ENCODE peak calls at places on chromosomes 6 and 20, in four cellular contexts. G is keratinocyte, R is fibroblast of mammary gland, Z is MM.1S. S is an unnamed sample.

GRCh38 chr6:63795006-63795405 is 159.4 kb downstream of the PHF3 start:
- DNase-seq in Z (no peak), R (peak), G (no peak), S (no peak)

GRCh38 chr20:49471397-49471796 is 11.1 kb downstream of the KCNB1 start:
- DNase-seq in G (no peak), Z (no peak), R (no peak), S (no peak)

GRCh38 chr6:147438758-147439528 is 69.5 kb upstream of the SAMD5 start:
- DNase-seq in R (no peak), G (no peak), Z (no peak), S (peak)

GRCh38 chr6:144377586-144377985 is 92.5 kb downstream of the UTRN start:
- DNase-seq in R (peak), Z (no peak), G (no peak), S (no peak)

GRCh38 chr20:35252037-35252461 is 25.6 kb downstream of the MMP24 start:
- DNase-seq in R (no peak), G (no peak), Z (peak), S (peak)

GRCh38 chr6:12013368-12013617 is 1.2 kb downstream of the HIVEP1 start:
- DNase-seq in R (peak), Z (no peak), G (no peak), S (no peak)

GRCh38 chr20:57941121-57941522 is 231.3 kb upstream of the PMEPA1 start:
- DNase-seq in R (no peak), G (no peak), Z (no peak), S (no peak)

GRCh38 chr20:61169870-61170269 is 82.2 kb upstream of the CDH4 start:
- DNase-seq in R (no peak), Z (no peak), G (no peak), S (no peak)

GRCh38 chr6:34159844-34160243 is 14.0 kb upstream of the GRM4 start:
- DNase-seq in G (no peak), R (no peak), Z (no peak), S (no peak)

GRCh38 chr6:158775832-158776231 is 43.3 kb downstream of the EZR start:
- DNase-seq in R (no peak), Z (no peak), G (no peak), S (no peak)

GRCh38 chr6:52146851-52147445 is 39.2 kb upstream of the IL17A start:
- DNase-seq in R (no peak), Z (no peak), G (no peak), S (no peak)

GRCh38 chr6:10411915-10412164 is 3.0 kb downstream of the TFAP2A start:
- DNase-seq in R (peak), G (no peak), Z (no peak), S (no peak)

GRCh38 chr6:53906103-53906502 is 111.3 kb downstream of the LRRC1 start:
- DNase-seq in Z (no peak), G (no peak), R (no peak), S (no peak)

GRCh38 chr20:13113731-13114130 is 105.0 kb downstream of the SPTLC3 start:
- DNase-seq in G (no peak), R (no peak), Z (no peak), S (no peak)

GRCh38 chr6:17054647-17055046 is 47.2 kb upstream of the STMND1 start:
- DNase-seq in R (no peak), G (peak), Z (no peak), S (no peak)

DNA sequence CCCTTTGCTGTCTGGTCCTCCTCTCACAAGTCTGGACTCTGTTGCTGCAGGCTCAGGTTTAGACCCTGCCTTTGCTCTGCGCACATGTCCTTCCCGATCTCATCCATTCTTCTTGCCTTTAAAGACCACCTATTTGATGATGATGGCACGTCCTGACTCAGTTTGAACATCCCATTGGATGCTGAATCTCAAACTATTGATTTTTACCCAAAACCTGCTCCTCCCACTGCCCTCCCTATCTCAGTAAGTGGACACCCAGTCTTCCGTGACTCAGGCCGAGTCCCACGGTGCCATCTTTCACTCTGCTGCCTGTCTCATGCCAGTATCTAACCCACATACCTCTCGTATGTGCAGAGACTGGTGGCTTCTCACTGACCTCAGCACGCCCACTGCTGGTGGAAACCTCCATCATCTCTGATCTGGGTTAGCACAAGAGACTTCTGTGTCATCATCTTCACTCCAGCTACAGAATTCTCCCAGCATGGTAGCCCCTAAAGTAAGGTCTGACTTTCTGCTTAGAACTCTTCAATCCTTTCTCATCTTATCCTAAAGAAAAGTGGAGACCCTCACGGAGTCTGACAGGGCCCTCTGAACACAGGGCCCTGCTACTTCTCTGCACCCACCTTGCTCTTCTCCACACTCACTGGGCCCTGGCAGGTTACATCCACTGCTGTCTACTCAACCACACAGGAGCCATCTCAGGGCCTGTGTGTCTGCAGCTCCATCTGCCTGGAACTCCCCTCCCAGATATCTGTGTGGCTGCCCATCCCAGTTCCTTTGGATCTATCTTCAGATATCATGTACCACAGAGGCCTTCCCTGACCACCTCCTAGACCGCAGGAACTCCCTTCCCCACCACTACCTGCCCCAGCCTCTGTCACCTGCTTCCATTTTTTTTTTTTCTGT is 387.1 kb upstream of the AGPAT4 start:
- DNase-seq in R (peak), Z (no peak), G (no peak), S (peak)
- TF ChIP-seq CTCF in R (peak), Z (no peak), G (no peak), S (peak)

DNA sequence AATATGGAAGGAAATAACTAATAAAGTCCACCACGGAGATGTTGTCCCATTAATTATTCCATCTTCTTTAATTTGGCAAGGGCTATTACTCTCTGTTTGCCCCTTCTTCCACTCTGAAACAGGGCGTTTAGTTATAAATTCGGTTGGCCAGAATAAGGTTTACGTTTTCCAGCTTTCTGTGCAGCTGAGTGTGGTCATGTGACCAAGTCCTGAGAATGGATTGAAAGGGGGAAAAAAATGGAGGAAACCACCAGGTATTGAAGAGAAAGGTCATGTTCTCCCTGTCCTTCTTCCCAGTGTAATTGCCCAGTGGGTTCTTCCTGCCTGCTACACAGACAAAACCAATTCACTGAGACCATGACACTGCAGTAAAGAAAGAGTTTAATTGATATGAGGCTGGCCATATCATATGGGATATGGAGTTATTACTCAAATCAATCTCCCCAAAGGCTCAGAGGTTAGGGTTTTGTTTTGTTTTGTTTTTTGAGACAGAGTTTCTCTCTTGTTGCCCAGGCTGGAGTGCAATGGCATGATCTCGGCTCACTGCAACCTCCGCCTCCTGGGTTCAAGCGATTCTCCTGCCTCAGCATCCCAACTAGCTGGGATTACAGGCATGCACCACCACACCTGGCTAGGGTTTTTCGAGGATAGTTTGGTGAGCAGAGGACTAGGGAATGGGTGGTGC is 14.3 kb upstream of the TBC1D22B start:
- DNase-seq in Z (no peak), G (no peak), R (no peak), S (no peak)
- H3K4me3 ChIP-seq in Z (no peak), G (peak), R (no peak), S (no peak)

DNA sequence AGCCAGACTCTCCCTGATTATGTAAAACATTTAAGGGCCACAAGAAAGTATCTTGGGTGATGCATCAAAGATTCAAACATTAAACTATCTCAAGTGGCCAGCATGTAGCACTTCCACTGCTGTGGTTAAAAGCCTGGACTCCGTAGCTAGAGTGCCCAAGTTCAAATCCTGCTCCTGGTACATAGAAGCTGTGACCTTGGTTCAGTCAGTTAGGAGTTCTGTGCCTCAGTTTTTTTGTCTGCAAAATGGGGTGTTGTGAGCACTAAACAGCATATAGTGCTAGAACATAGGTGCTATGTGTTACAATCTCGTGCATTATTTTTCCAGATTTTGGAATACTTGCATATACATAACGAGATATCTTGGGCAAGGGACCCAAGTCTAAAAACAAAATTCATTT is 68.7 kb downstream of the PSMG4 start:
- DNase-seq in G (no peak), Z (no peak), R (no peak), S (no peak)
- TF ChIP-seq CTCF in G (no peak), Z (no peak), R (no peak), S (no peak)

GRCh38 chr20:3082306-3082951 is 2.1 kb downstream of the AVP start:
- DNase-seq in Z (no peak), R (no peak), G (no peak), S (no peak)
- H3K4me3 ChIP-seq in Z (no peak), R (no peak), G (no peak), S (no peak)

GRCh38 chr20:47440857-47441773 is 60.6 kb upstream of the NCOA3 start:
- DNase-seq in R (peak), G (no peak), Z (no peak), S (no peak)
- TF ChIP-seq CTCF in R (no peak), G (no peak), Z (no peak), S (no peak)

GRCh38 chr6:168110437-168110836 is 31.4 kb upstream of the FRMD1 start:
- DNase-seq in Z (no peak), R (no peak), G (no peak), S (no peak)

GRCh38 chr6:168115748-168116445 is 36.9 kb upstream of the FRMD1 start:
- DNase-seq in Z (no peak), R (no peak), G (no peak), S (no peak)

GRCh38 chr6:168116446-168116974 is 37.5 kb upstream of the FRMD1 start:
- DNase-seq in Z (no peak), R (no peak), G (no peak), S (no peak)

GRCh38 chr6:168111911-168112310 is 32.9 kb upstream of the FRMD1 start:
- DNase-seq in Z (no peak), G (no peak), R (no peak), S (no peak)

DNA sequence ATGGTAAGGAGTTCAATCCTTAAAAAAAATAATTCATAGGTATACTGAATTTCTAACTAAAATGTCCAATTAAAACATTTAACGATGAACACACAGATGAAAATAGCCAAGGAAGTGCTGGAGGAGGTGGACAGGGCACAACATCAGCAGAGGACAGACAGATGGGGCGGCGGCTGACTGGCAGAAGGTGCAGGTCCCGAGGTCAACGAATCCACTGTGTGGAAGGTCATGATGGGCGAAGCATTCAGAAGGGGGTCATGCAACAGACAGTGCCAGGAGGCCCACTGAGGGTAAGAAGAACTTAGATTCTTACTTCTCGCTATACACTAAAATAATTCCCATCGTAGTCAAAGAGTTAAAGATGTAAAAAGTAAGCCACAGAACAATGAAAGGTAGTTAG is 34.2 kb upstream of the FRMD1 start:
- DNase-seq in Z (no peak), R (no peak), G (no peak), S (no peak)
- H3K4me3 ChIP-seq in Z (no peak), R (no peak), G (no peak), S (no peak)

DNA sequence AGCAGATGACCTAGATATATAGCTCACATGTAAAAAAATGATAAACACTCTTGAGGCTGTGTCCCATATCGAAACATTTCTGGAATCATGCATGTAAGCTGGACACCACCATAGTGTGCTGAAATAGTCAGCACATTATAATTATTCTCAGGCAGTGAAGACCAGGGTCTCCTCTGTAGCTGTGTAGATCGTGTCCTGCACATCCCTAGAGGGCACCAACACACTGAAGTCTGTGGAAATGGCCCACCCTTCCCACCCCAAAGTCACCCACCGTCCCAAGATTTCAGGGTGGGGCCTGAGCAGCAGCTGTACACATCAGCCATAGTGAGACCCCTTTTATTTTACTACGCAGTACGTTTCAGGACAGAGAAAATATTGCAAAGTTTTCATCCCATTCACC is 21.0 kb upstream of the TMEM30A start:
- DNase-seq in R (no peak), Z (no peak), G (no peak), S (no peak)
- TF ChIP-seq CTCF in R (no peak), Z (no peak), G (no peak), S (no peak)

S was measured in GM12865.